ENCODE peak calls at places on chromosomes 11 and 22, in nine cellular contexts. M is AG10803, W is fibroblast of pulmonary artery, P is heart right ventricle, B is GM23338, X is mucosa of descending colon, C is astrocyte of the cerebellum, S is adrenal gland, V is brain microvascular endothelial cell. A is an unnamed sample.

GRCh38 chr11:95456704-95457491 is 225.9 kb upstream of the SESN3 start:
- DNase-seq in M (peak; percentile 11), W (peak; percentile 82), P (no peak), B (no peak), X (no peak), C (no peak), S (no peak), V (peak; percentile 70), A (no peak)

GRCh38 chr22:39908737-39909136 is 7.9 kb downstream of the GRAP2 start:
- DNase-seq in M (no peak), W (no peak), P (no peak), B (no peak), X (no peak), C (no peak), S (peak; percentile 24), V (peak; percentile 14), A (no peak)

GRCh38 chr11:77086521-77087472 is 15.8 kb upstream of the OMP start:
- DNase-seq in M (no peak), W (peak; percentile 47), P (no peak), B (no peak), X (peak; percentile 91), C (no peak), S (peak; percentile 25), V (no peak), A (no peak)

GRCh38 chr11:10809373-10810199 is 860 bp upstream of the EIF4G2 start:
- DNase-seq in M (peak; percentile 83), W (peak; percentile 79), P (no peak), B (peak; percentile 94), X (peak; percentile 63), C (peak; percentile 50), S (no peak), V (peak; percentile 79), A (peak; percentile 56)

GRCh38 chr22:36360871-36361383 is 26.8 kb downstream of the MYH9 start:
- DNase-seq in M (peak; percentile 47), W (no peak), P (no peak), B (peak; percentile 56), X (no peak), C (no peak), S (no peak), V (no peak), A (no peak)

GRCh38 chr11:21142007-21142406 is 472.6 kb downstream of the NELL1 start:
- DNase-seq in M (no peak), W (no peak), P (no peak), B (peak; percentile 77), X (peak; percentile 14), C (no peak), S (no peak), V (no peak), A (no peak)

GRCh38 chr11:121328967-121329653 is 36.5 kb downstream of the SC5D start:
- DNase-seq in M (no peak), W (no peak), P (no peak), B (no peak), X (no peak), C (no peak), S (no peak), V (no peak), A (no peak)

GRCh38 chr11:127219704-127220103 is 219.1 kb upstream of the KIRREL3 start:
- DNase-seq in M (no peak), W (no peak), P (no peak), B (no peak), X (no peak), C (no peak), S (no peak), V (no peak), A (no peak)

GRCh38 chr22:29992341-29993275 is 87.7 kb upstream of the HORMAD2 start:
- DNase-seq in M (no peak), W (no peak), P (no peak), B (peak; percentile 41), X (no peak), C (no peak), S (no peak), V (peak; percentile 9), A (no peak)

GRCh38 chr22:47862394-47862793 is 1099.9 kb downstream of the TBC1D22A start:
- DNase-seq in M (no peak), W (no peak), P (no peak), B (no peak), X (no peak), C (no peak), S (no peak), V (no peak), A (no peak)

GRCh38 chr11:69356703-69357457 is 62.9 kb downstream of the MYEOV start:
- DNase-seq in M (no peak), W (no peak), P (no peak), B (no peak), X (no peak), C (no peak), S (no peak), V (peak; percentile 44), A (no peak)

GRCh38 chr11:32081129-32081641 is 9.7 kb upstream of the RCN1 start:
- DNase-seq in M (peak; percentile 83), W (peak; percentile 61), P (no peak), B (no peak), X (no peak), C (no peak), S (no peak), V (peak; percentile 40), A (no peak)

GRCh38 chr11:27678242-27678641 is 22.0 kb downstream of the BDNF start:
- DNase-seq in M (no peak), W (no peak), P (no peak), B (no peak), X (no peak), C (no peak), S (no peak), V (peak; percentile 60), A (no peak)

GRCh38 chr22:50605349-50606074 is 4.9 kb downstream of the MAPK8IP2 start:
- DNase-seq in M (no peak), W (no peak), P (no peak), B (no peak), X (no peak), C (no peak), S (no peak), V (no peak), A (no peak)

GRCh38 chr22:37674248-37674647 is 1.2 kb upstream of the LGALS1 start:
- DNase-seq in M (no peak), W (no peak), P (no peak), B (no peak), X (no peak), C (no peak), S (no peak), V (no peak), A (no peak)

GRCh38 chr11:117814766-117815261 is 9.7 kb downstream of the FXYD2 start:
- DNase-seq in M (no peak), W (peak; percentile 18), P (peak; percentile 66), B (no peak), X (peak; percentile 94), C (peak; percentile 42), S (peak; percentile 81), V (no peak), A (no peak)

GRCh38 chr22:40417881-40418280 is 47.5 kb downstream of the SGSM3 start:
- DNase-seq in M (no peak), W (no peak), P (no peak), B (no peak), X (no peak), C (no peak), S (no peak), V (no peak), A (no peak)

DNA sequence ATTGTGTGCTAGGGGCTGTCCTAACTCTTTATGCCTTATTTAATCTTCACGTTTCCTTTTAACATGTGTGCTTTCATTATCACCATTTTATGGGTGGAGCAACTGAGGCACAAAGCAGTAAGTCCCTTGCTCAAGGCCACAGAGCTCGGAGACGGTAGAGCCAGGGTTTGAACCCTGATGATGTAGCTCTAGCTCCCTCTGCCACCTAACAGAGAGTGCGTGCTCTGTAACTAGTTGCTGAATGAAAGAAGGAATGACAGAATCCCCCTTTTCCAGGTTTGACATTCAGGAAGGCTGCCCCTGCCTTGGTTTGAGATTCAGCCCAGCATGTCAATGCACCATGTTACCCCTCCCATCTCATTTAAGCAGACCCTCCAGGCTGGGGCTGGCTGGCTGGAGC is 193.3 kb upstream of the NAV2 start:
- DNase-seq in M (no peak), W (no peak), P (no peak), B (no peak), X (no peak), C (no peak), S (no peak), V (no peak), A (no peak)
- TF ChIP-seq CTCF in M (no peak), W (no peak), P (no peak), B (no peak), X (no peak), C (no peak), S (no peak), V (no peak), A (no peak)

DNA sequence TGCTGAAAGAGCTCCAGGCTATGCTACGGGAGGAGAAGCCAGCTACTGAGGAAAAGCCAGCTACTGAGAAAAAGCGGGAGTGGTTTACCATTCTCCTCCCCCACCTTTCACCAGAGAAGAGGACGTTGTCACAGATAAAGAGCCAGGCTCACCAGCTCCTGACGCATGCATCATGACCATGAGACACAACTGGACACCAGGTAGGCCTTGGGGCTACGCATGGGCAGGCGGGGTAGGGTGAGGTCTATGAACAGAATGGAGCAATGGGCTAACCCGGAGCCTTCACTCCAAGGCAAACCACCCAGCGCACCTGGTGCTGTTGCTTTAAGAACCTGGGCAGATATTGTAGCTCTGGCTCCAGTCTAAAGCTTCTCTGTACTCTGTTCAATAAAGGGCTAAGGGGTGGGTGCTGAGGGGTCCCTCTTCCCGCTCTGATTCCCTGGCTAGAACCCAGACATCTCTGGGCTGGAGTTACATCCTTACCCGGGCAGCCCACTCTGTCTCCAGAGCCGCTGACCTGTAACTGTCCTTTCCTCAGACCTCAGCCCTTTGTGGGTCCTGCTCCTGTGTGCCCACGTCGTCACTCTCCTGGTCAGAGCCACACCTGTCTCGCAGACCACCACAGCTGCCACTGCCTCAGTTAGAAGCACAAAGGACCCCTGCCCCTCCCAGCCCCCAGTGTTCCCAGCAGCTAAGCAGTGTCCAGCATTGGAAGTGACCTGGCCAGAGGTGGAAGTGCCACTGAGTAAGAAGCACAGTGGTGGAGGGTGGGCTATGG is 1.3 kb downstream of the IL18BP start:
- DNase-seq in M (no peak), W (no peak), P (no peak), B (no peak), X (no peak), C (no peak), S (peak; percentile 84), V (no peak), A (no peak)
- H3K4me3 ChIP-seq in M (peak overlapping the region; percentile 42), W (no peak overlapping the region), P (peak overlapping the region; percentile 51), B (no peak overlapping the region), X (no peak overlapping the region), C (no peak overlapping the region), S (no peak overlapping the region), V (no peak overlapping the region), A (peak overlapping the region; percentile 5)

GRCh38 chr11:102268083-102268984 is 49.0 kb upstream of the BIRC3 start:
- DNase-seq in M (peak; percentile 67), W (peak; percentile 66), P (peak; percentile 77), B (peak; percentile 93), X (peak; percentile 96), C (no peak), S (peak; percentile 94), V (peak; percentile 36), A (no peak)
- TF ChIP-seq CTCF in M (peak; percentile 33), W (peak; percentile 44), P (no peak), B (peak; percentile 57), X (peak; percentile 54), C (peak; percentile 33), S (peak; percentile 55), V (peak; percentile 63), A (no peak)

DNA sequence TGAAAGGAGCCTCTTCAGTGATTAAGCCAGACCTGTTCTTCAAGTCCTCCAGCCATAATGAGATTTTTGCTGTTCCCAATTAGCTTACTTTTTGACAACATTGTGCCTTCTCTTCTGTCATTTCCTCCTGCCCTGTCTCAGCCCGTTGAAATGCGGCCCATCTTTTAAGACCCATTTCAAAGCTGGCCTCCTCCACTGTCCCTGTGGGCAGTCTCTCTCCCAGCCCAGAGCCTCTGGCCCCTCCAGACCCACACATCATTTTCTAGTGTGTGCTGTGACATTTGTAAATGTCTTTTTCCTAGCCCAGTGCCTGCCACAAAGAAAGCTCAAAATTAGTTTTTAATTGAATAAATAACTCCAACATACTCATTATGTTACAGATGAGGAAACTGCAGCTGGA is 70.9 kb downstream of the BUD13 start:
- DNase-seq in M (no peak), W (no peak), P (no peak), B (no peak), X (no peak), C (no peak), S (no peak), V (no peak), A (no peak)
- H3K4me3 ChIP-seq in M (no peak overlapping the region), W (no peak overlapping the region), P (no peak overlapping the region), B (no peak overlapping the region), X (no peak overlapping the region), C (no peak overlapping the region), S (no peak overlapping the region), V (no peak overlapping the region), A (no peak overlapping the region)